ENCODE peak calls at places on chromosomes 12 and 14, in eight cellular contexts. A is sigmoid colon; L is cardiac muscle cell; U is OCI-LY7; E is IMR-90; G is naive thymus-derived CD4-positive, alpha-beta T cell; H is endodermal cell; X is mesenchymal stem cell. N is an unnamed sample. For H3K4me1, the result is how much of the 10 kb centered on the place peaks cover.

GRCh38 chr12:26723379-26724308 is 109.3 kb downstream of the ITPR2 start:
- DNase-seq in U (no peak), H (no peak), X (peak), A (no peak), L (no peak), G (no peak), E (peak), N (peak)

GRCh38 chr14:92244805-92245204 is 78.2 kb upstream of the SLC24A4 start:
- DNase-seq in G (no peak), E (no peak), L (no peak), H (peak), A (no peak), U (no peak), X (no peak), N (no peak)

GRCh38 chr14:70173569-70173968 is 15.2 kb downstream of the SLC8A3 start:
- DNase-seq in E (no peak), L (no peak), U (no peak), A (no peak), X (no peak), G (no peak), H (no peak), N (no peak)

GRCh38 chr14:43172899-43173548 is 1334.1 kb downstream of the FSCB start:
- DNase-seq in E (no peak), G (no peak), L (no peak), U (no peak), X (no peak), H (no peak), A (no peak), N (no peak)

GRCh38 chr14:67418368-67419174 is 6.6 kb upstream of the PLEK2 start:
- DNase-seq in X (no peak), A (peak), H (no peak), G (no peak), L (no peak), E (peak), U (no peak), N (peak)

GRCh38 chr14:80434574-80435321 is 223.4 kb upstream of the DIO2 start:
- DNase-seq in U (no peak), X (peak), G (no peak), H (peak), A (no peak), E (peak), L (no peak), N (peak)

GRCh38 chr12:57726151-57726883 is 12.2 kb downstream of the AGAP2 start:
- DNase-seq in X (peak), L (peak), G (no peak), E (peak), H (peak), A (peak), U (no peak), N (peak)

GRCh38 chr12:104588048-104588942 is 131.5 kb downstream of the CHST11 start:
- DNase-seq in A (no peak), H (no peak), L (no peak), U (no peak), E (peak), G (no peak), X (peak), N (peak)

GRCh38 chr14:88791629-88792571 is 853 bp downstream of the EML5 start:
- DNase-seq in G (peak), X (no peak), L (peak), A (peak), H (peak), E (no peak), U (peak), N (no peak)

GRCh38 chr12:12776261-12776660 is 9.2 kb upstream of the APOLD1 start:
- DNase-seq in E (peak), X (no peak), U (peak), H (no peak), G (no peak), L (no peak), A (no peak), N (peak)

GRCh38 chr14:99549684-99550083 is 54.3 kb downstream of the CCDC85C start:
- DNase-seq in U (no peak), E (peak), X (no peak), H (no peak), A (no peak), L (no peak), G (no peak), N (no peak)

GRCh38 chr12:122352394-122352793 is 70.1 kb downstream of the CLIP1 start:
- DNase-seq in X (no peak), L (no peak), H (no peak), G (no peak), E (no peak), U (no peak), A (no peak), N (no peak)

GRCh38 chr14:74488788-74489397 is 4.2 kb downstream of the NPC2 start:
- DNase-seq in A (no peak), H (no peak), U (peak), G (no peak), X (peak), L (no peak), E (peak), N (no peak)

GRCh38 chr14:94048676-94049624 is 22.8 kb downstream of the OTUB2 start:
- DNase-seq in X (no peak), G (no peak), E (no peak), U (no peak), H (peak), A (peak), L (no peak), N (no peak)

GRCh38 chr14:30547388-30548048 is 11.4 kb upstream of the G2E3 start:
- DNase-seq in X (no peak), L (no peak), H (no peak), G (no peak), A (no peak), U (no peak), E (no peak), N (no peak)

GRCh38 chr12:124567035-124567672 is at the start of gene NCOR2:
- DNase-seq in X (no peak), H (peak), U (peak), L (peak), A (no peak), E (no peak), G (peak), N (no peak)

GRCh38 chr14:30337456-30337855 is 221.5 kb upstream of the G2E3 start:
- DNase-seq in X (no peak), G (no peak), H (no peak), E (no peak), U (no peak), A (no peak), L (no peak), N (no peak)

GRCh38 chr12:85424581-85425348 is 144.7 kb downstream of the ALX1 start:
- DNase-seq in G (no peak), E (peak), U (peak), H (peak), X (peak), L (peak), A (no peak), N (peak)

GRCh38 chr12:14314801-14315200 is 50.7 kb upstream of the ATF7IP start:
- DNase-seq in H (no peak), X (no peak), U (peak), A (no peak), L (no peak), E (no peak), G (no peak), N (no peak)

DNA sequence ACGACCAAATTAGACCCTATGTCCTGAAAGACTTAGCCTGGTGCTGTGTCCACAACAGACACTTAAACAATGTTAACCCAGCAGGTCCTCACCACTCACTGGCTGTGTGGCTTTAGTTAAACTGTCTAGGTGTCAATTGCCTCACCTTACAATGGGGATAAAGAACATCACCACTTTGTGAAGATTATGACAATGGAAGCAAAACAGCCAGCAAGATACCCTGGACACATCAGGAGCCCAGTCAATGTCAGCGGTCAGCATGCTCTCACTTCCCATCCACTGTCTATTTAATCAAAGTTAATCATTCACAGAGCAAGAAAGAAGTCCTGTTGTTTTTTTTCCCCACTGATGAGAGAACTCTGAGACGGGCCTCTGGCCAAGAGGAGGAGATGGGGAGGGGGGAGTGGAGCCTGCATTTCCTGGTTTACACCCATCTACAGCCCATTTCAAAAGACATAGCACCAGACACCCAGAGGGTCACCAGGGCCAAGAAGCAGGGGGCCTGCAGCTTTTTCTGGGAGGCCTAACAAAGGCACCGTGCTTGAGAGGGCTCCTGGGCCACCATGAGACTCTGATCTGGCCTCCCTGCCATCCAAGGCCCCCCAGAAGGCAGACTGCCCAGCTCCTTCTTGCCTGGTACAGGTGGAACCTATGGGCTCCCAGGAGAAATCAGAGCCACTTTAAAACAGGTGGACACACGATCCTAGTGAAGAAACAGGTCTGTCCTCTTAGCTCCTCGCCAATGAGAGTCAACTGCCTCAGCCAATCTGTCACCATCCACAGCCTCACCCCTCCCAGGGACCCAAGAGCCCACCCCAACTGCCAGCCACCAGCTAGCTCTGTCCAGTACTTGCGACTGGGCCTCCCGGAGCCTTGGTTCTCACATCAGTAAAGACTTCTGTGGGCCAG is 40.3 kb downstream of the ACTN1 start:
- DNase-seq in G (no peak), X (peak), L (no peak), E (peak), U (no peak), A (peak), H (peak), N (no peak)
- H3K4me1 ChIP-seq in G (under half), X (half or more), L (half or more), E (half or more), U (under half), A (half or more), H (under half), N (half or more)

GRCh38 chr14:97337267-97337666 is 540.1 kb downstream of the VRK1 start:
- DNase-seq in U (no peak), L (no peak), H (no peak), A (no peak), G (no peak), X (no peak), E (no peak), N (no peak)
- H3K27ac ChIP-seq in U (no peak), L (no peak), H (no peak), A (no peak), G (no peak), X (no peak), E (no peak), N (no peak)

GRCh38 chr14:104265918-104266642 is 127.7 kb downstream of the KIF26A start:
- DNase-seq in U (no peak), H (peak), A (peak), G (no peak), L (no peak), E (no peak), X (no peak), N (no peak)
- H3K4me1 ChIP-seq in U (under half), H (under half), A (under half), G (under half), L (under half), E (under half), X (under half), N (under half)

GRCh38 chr12:15846887-15847286 is 35.3 kb upstream of the STRAP start:
- DNase-seq in H (no peak), G (no peak), X (peak), A (peak), L (no peak), U (no peak), E (peak), N (no peak)
- H3K27ac ChIP-seq in H (no peak), G (no peak), X (no peak), A (no peak), L (no peak), U (no peak), E (no peak), N (no peak)

GRCh38 chr12:11666651-11667050 is 17.2 kb downstream of the ETV6 start:
- DNase-seq in U (no peak), G (no peak), X (no peak), H (peak), E (no peak), L (no peak), A (no peak), N (no peak)
- H3K4me1 ChIP-seq in U (under half), G (under half), X (under half), H (under half), E (under half), L (under half), A (half or more), N (under half)

DNA sequence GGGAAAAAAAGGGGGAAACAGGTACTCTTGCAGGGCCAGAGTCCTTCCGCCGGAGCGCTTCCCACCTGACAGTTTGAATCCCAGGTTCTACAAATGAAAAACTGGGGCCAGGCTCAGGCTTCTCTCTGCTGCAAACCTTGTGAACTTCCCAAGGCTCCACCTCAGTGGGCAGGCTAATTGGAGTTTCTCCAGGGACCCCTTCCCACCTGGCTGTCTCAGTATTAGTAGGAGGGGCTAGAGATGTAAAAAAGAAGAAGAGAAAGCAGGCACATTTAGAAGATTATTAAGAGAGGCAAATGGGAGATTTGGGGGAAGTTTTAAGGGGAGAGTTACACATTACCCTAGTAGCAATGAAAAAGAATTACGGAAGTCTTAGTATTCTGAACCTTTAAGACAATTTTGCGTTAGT is 20.0 kb upstream of the CLEC2D start:
- DNase-seq in X (no peak), L (peak), G (peak), U (peak), H (peak), E (no peak), A (no peak), N (peak)
- H3K27ac ChIP-seq in X (peak), L (peak), G (peak), U (peak), H (no peak), E (peak), A (peak), N (peak)

GRCh38 chr12:65840793-65841670 is 16.7 kb downstream of the HMGA2 start:
- DNase-seq in H (peak), E (no peak), L (no peak), G (no peak), A (no peak), X (no peak), U (no peak), N (no peak)

GRCh38 chr12:65839027-65839426 is 14.7 kb downstream of the HMGA2 start:
- DNase-seq in H (no peak), X (no peak), E (no peak), G (no peak), L (no peak), U (no peak), A (no peak), N (no peak)

GRCh38 chr12:65836419-65837197 is 12.3 kb downstream of the HMGA2 start:
- DNase-seq in H (no peak), X (no peak), E (no peak), U (no peak), L (no peak), G (no peak), A (no peak), N (peak)

GRCh38 chr12:65835256-65835655 is 11.0 kb downstream of the HMGA2 start:
- DNase-seq in X (no peak), E (no peak), G (no peak), H (no peak), U (no peak), L (no peak), A (no peak), N (no peak)

DNA sequence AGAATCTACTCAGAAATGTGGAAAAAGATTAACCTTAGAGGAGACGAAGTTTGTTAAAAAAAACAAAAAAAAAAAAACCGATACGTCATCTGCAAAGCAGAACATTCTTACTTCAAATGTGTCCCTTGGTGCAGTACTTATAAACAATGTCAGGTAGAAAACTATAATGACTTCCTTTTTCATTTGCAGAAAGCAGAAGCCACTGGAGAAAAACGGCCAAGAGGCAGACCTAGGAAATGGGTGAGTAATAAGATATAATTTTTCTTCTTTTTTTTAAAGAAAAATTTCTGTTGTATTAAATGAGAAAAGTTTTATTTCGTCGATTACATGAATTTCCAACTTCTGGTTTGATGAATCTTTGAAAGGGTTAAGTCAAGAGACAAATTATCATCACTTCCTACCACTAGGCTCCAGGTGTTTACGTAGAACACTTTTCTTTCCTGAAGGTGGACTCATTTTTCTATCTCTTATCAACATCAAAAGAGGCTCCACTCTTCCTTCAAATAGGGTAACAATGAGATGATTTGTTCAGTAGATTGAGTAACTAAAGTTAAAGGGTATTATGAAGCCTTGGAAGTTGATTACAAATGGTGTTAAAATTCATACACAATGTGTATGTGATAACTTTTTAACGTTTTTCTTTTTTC is 14.2 kb downstream of the HMGA2 start:
- DNase-seq in H (no peak), L (no peak), A (no peak), G (no peak), E (no peak), U (no peak), X (no peak), N (no peak)
- H3K4me1 ChIP-seq in H (under half), L (under half), A (under half), G (under half), E (under half), U (under half), X (under half), N (under half)

DNA sequence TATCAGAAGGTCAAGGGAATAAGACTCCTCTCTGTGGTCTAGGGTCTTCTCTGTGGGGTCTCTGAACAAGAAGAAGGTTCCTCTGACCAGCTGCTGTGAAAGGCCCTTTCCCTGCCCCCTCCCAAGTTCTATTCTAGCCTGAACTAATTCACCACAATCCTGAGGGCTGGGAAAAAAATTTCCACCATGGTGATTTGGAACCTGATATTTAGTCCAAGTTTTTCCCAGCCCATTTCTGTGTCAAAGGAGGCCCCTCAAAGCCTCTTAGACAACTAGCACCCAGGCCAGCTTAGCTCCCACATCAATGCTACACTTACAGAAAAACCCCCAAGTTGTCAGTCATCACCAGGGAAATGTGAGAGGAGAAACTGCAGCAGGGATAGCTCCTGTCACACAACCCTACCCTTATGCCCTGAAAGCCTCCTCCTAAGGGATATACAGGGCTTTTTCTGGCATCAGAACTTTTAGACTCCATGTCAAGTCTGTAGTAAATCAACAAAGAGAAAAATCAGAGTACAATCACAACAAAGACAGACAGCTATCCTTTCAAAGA is 4.5 kb downstream of the FMNL3 start:
- DNase-seq in A (peak), E (no peak), G (no peak), L (peak), U (no peak), H (no peak), X (peak), N (no peak)
- H3K27ac ChIP-seq in A (no peak), E (no peak), G (no peak), L (peak), U (peak), H (peak), X (peak), N (no peak)

DNA sequence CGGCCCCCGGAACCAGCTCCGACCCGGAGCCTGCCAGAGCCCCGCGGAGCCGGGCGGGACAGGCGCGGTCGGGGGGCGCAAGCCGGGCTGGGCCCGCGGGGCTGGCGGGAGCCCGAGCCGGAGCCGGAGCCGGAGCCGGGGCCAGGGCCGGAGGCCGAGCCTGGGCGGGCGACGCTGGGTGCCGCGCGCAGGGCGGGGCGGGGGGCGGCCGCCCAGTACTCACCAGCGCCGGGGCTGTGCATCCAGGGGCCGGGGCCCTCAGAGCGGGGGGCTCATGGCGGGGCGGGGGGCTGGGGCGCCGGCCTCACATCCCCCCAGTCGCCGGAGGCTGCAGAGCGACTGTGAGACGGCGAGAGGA is 180 bp downstream of the HDAC7 start:
- DNase-seq in H (no peak), A (no peak), L (no peak), G (no peak), X (no peak), U (no peak), E (no peak), N (no peak)
- H3K4me1 ChIP-seq in H (under half), A (half or more), L (half or more), G (half or more), X (under half), U (half or more), E (under half), N (under half)

GRCh38 chr14:23555882-23556699 is at the start of gene THTPA:
- DNase-seq in A (peak), E (peak), U (peak), G (peak), H (peak), X (peak), L (peak), N (peak)

GRCh38 chr14:23557521-23557920 is 1.4 kb downstream of the THTPA start:
- DNase-seq in U (peak), X (no peak), E (no peak), A (no peak), G (no peak), H (no peak), L (no peak), N (no peak)

GRCh38 chr14:23557946-23558345 is 1.9 kb downstream of the THTPA start:
- DNase-seq in H (no peak), E (no peak), A (no peak), U (no peak), G (no peak), X (no peak), L (no peak), N (no peak)

GRCh38 chr14:23555533-23555881 is 564 bp upstream of the THTPA start:
- DNase-seq in A (no peak), E (no peak), U (no peak), X (no peak), L (no peak), G (no peak), H (no peak), N (no peak)

GRCh38 chr14:23556700-23557440 is 799 bp downstream of the THTPA start:
- DNase-seq in X (no peak), L (no peak), U (peak), H (no peak), A (no peak), G (no peak), E (no peak), N (no peak)
- H3K27ac ChIP-seq in X (no peak), L (peak), U (peak), H (no peak), A (peak), G (peak), E (peak), N (no peak)

N was measured in foreskin keratinocyte.